ENCODE peak calls at places on chromosomes 13 and 19, in eight cellular contexts. One of them, this sample, is unnamed.

GRCh38 chr19:5014941-5015340 is 46.0 kb downstream of the KDM4B start:
- DNase-seq in left ventricle myocardium inferior: no peak
- DNase-seq in WERI-Rb-1: no peak
- DNase-seq in adrenal gland: no peak
- DNase-seq in MCF 10A: no peak
- DNase-seq in psoas muscle: no peak
- DNase-seq in endodermal cell: no peak
- DNase-seq in CD8-positive, alpha-beta T cell: no peak
- DNase-seq in this sample: no peak

GRCh38 chr19:3478409-3479176 is 1.7 kb downstream of the SMIM24 start:
- DNase-seq in CD8-positive, alpha-beta T cell: peak
- DNase-seq in WERI-Rb-1: no peak
- DNase-seq in psoas muscle: no peak
- DNase-seq in adrenal gland: no peak
- DNase-seq in left ventricle myocardium inferior: no peak
- DNase-seq in MCF 10A: no peak
- DNase-seq in endodermal cell: peak
- DNase-seq in this sample: no peak

GRCh38 chr13:105074756-105075155 is 1460.7 kb downstream of the EFNB2 start:
- DNase-seq in CD8-positive, alpha-beta T cell: no peak
- DNase-seq in adrenal gland: no peak
- DNase-seq in endodermal cell: no peak
- DNase-seq in psoas muscle: no peak
- DNase-seq in MCF 10A: no peak
- DNase-seq in WERI-Rb-1: no peak
- DNase-seq in left ventricle myocardium inferior: no peak
- DNase-seq in this sample: no peak

GRCh38 chr19:31177230-31177629 is 172.0 kb downstream of the TSHZ3 start:
- DNase-seq in adrenal gland: no peak
- DNase-seq in WERI-Rb-1: no peak
- DNase-seq in endodermal cell: no peak
- DNase-seq in psoas muscle: no peak
- DNase-seq in left ventricle myocardium inferior: no peak
- DNase-seq in MCF 10A: no peak
- DNase-seq in CD8-positive, alpha-beta T cell: no peak
- DNase-seq in this sample: no peak

GRCh38 chr13:59176775-59177174 is 987.0 kb downstream of the DIAPH3 start:
- DNase-seq in WERI-Rb-1: no peak
- DNase-seq in CD8-positive, alpha-beta T cell: no peak
- DNase-seq in psoas muscle: no peak
- DNase-seq in endodermal cell: peak
- DNase-seq in left ventricle myocardium inferior: no peak
- DNase-seq in MCF 10A: peak
- DNase-seq in adrenal gland: no peak
- DNase-seq in this sample: peak

GRCh38 chr19:8530061-8530679 is 16.2 kb upstream of the ZNF414 start:
- DNase-seq in psoas muscle: no peak
- DNase-seq in left ventricle myocardium inferior: no peak
- DNase-seq in MCF 10A: no peak
- DNase-seq in CD8-positive, alpha-beta T cell: no peak
- DNase-seq in adrenal gland: no peak
- DNase-seq in endodermal cell: no peak
- DNase-seq in WERI-Rb-1: no peak
- DNase-seq in this sample: no peak

GRCh38 chr13:113934576-113934975 is 39.3 kb downstream of the C13orf46 start:
- DNase-seq in MCF 10A: no peak
- DNase-seq in left ventricle myocardium inferior: no peak
- DNase-seq in adrenal gland: no peak
- DNase-seq in WERI-Rb-1: no peak
- DNase-seq in endodermal cell: no peak
- DNase-seq in psoas muscle: peak
- DNase-seq in CD8-positive, alpha-beta T cell: no peak
- DNase-seq in this sample: no peak

GRCh38 chr13:21517576-21517975 is 58.5 kb upstream of the ZDHHC20 start:
- DNase-seq in left ventricle myocardium inferior: no peak
- DNase-seq in endodermal cell: no peak
- DNase-seq in CD8-positive, alpha-beta T cell: no peak
- DNase-seq in psoas muscle: no peak
- DNase-seq in WERI-Rb-1: peak
- DNase-seq in adrenal gland: no peak
- DNase-seq in MCF 10A: no peak
- DNase-seq in this sample: no peak

GRCh38 chr19:44002212-44002565 is 568 bp upstream of the ZNF230 start:
- DNase-seq in left ventricle myocardium inferior: no peak
- DNase-seq in CD8-positive, alpha-beta T cell: no peak
- DNase-seq in endodermal cell: no peak
- DNase-seq in WERI-Rb-1: no peak
- DNase-seq in psoas muscle: no peak
- DNase-seq in MCF 10A: no peak
- DNase-seq in adrenal gland: no peak
- DNase-seq in this sample: no peak

GRCh38 chr19:44007473-44007872 is 4.7 kb downstream of the ZNF230 start:
- DNase-seq in CD8-positive, alpha-beta T cell: no peak
- DNase-seq in WERI-Rb-1: no peak
- DNase-seq in adrenal gland: no peak
- DNase-seq in MCF 10A: no peak
- DNase-seq in left ventricle myocardium inferior: no peak
- DNase-seq in endodermal cell: no peak
- DNase-seq in psoas muscle: no peak
- DNase-seq in this sample: no peak

GRCh38 chr19:44005968-44006367 is 3.2 kb downstream of the ZNF230 start:
- DNase-seq in CD8-positive, alpha-beta T cell: no peak
- DNase-seq in psoas muscle: no peak
- DNase-seq in endodermal cell: no peak
- DNase-seq in adrenal gland: no peak
- DNase-seq in left ventricle myocardium inferior: no peak
- DNase-seq in WERI-Rb-1: no peak
- DNase-seq in MCF 10A: peak
- DNase-seq in this sample: no peak

GRCh38 chr19:44002566-44003460 is at the start of gene ZNF230:
- DNase-seq in psoas muscle: peak
- DNase-seq in adrenal gland: peak
- DNase-seq in CD8-positive, alpha-beta T cell: peak
- DNase-seq in WERI-Rb-1: peak
- DNase-seq in left ventricle myocardium inferior: peak
- DNase-seq in MCF 10A: peak
- DNase-seq in endodermal cell: peak
- DNase-seq in this sample: peak

DNA sequence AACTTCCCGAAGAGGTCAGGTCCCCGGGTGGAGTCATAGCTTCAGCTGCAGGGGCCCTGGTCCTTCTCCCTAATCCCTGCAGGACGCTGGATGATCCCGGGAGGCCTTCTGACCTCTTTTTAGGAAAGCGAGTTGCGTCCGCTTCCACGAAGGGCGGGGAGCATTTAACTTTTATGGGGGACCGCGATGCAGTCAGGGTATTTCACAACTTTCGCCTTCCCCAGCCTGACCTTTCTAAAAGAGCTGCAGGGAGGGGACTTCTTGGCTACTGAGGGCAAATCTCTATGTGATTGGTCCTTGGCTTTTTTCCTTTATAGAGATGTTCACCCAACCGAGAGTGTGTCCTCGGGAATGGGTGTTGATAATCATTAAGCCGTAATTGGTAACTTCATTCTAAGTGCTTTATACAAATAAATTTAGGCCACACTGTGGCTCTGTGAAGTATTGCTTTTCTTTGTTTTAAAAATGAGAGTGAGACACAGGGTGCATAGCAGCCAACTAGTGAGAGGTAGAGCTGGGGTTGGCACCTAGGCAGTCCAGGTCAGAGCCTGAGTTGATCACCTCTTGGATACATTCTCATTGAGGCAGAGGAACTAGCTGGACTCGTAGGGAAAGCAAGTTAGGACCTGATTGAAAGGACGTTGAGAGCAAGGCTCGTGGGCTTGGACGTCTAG is 841 bp downstream of the ZNF230 start:
- DNase-seq in CD8-positive, alpha-beta T cell: no peak
- DNase-seq in left ventricle myocardium inferior: no peak
- DNase-seq in endodermal cell: peak
- DNase-seq in WERI-Rb-1: no peak
- DNase-seq in psoas muscle: peak
- DNase-seq in adrenal gland: peak
- DNase-seq in MCF 10A: peak
- DNase-seq in this sample: peak
- TF ChIP-seq CTCF in CD8-positive, alpha-beta T cell: no peak
- TF ChIP-seq CTCF in left ventricle myocardium inferior: no peak
- TF ChIP-seq CTCF in endodermal cell: no peak
- TF ChIP-seq CTCF in WERI-Rb-1: no peak
- TF ChIP-seq CTCF in psoas muscle: no peak
- TF ChIP-seq CTCF in adrenal gland: no peak
- TF ChIP-seq CTCF in MCF 10A: no peak
- TF ChIP-seq CTCF in this sample: no peak

DNA sequence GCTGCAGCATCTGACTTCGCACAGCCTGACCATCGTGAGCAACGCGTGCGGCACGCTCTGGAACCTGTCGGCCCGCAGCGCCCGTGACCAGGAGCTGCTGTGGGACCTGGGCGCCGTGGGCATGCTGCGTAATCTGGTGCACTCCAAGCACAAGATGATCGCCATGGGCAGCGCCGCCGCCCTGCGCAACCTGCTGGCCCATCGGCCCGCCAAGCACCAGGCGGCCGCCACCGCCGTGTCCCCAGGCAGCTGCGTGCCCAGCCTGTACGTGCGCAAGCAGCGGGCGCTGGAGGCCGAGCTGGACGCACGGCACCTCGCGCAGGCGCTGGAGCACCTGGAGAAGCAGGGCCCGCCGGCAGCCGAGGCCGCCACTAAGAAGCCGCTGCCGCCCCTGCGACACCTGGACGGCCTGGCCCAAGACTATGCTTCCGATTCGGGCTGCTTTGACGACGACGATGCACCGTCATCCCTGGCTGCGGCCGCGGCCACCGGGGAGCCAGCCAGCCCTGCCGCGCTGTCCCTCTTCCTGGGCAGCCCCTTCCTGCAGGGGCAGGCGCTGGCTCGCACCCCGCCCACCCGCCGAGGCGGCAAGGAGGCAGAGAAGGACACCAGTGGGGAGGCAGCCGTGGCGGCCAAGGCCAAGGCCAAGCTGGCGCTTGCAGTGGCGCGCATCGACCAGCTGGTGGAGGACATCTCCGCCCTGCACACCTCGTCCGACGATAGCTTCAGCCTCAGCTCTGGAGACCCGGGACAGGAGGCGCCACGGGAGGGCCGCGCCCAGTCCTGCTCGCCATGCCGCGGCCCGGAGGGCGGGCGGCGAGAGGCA is 13.6 kb downstream of the C19orf25 start:
- DNase-seq in psoas muscle: peak
- DNase-seq in WERI-Rb-1: no peak
- DNase-seq in left ventricle myocardium inferior: no peak
- DNase-seq in CD8-positive, alpha-beta T cell: no peak
- DNase-seq in endodermal cell: peak
- DNase-seq in adrenal gland: peak
- DNase-seq in MCF 10A: peak
- DNase-seq in this sample: no peak
- TF ChIP-seq CTCF in psoas muscle: peak
- TF ChIP-seq CTCF in WERI-Rb-1: peak
- TF ChIP-seq CTCF in left ventricle myocardium inferior: peak
- TF ChIP-seq CTCF in CD8-positive, alpha-beta T cell: no peak
- TF ChIP-seq CTCF in endodermal cell: peak
- TF ChIP-seq CTCF in adrenal gland: no peak
- TF ChIP-seq CTCF in MCF 10A: peak
- TF ChIP-seq CTCF in this sample: peak

DNA sequence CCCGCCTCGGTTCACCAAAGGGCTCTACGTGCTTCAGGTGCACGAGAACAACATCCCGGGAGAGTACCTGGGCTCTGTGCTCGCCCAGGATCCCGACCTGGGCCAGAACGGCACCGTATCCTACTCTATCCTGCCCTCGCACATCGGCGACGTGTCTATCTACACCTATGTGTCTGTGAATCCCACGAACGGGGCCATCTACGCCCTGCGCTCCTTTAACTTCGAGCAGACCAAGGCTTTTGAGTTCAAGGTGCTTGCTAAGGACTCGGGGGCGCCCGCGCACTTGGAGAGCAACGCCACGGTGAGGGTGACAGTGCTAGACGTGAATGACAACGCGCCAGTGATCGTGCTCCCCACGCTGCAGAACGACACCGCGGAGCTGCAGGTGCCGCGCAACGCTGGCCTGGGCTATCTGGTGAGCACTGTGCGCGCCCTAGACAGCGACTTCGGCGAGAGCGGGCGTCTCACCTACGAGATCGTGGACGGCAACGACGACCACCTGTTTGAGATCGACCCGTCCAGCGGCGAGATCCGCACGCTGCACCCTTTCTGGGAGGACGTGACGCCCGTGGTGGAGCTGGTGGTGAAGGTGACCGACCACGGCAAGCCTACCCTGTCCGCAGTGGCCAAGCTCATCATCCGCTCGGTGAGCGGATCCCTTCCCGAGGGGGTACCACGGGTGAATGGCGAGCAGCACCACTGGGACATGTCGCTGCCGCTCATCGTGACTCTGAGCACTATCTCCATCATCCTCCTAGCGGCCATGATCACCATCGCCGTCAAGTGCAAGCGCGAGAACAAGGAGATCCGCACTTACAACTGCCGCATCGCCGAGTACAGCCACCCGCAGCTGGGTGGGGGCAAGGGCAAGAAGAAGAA is 2.6 kb downstream of the PCDH17 start:
- DNase-seq in WERI-Rb-1: no peak
- DNase-seq in psoas muscle: no peak
- DNase-seq in left ventricle myocardium inferior: no peak
- DNase-seq in adrenal gland: no peak
- DNase-seq in MCF 10A: no peak
- DNase-seq in endodermal cell: peak
- DNase-seq in CD8-positive, alpha-beta T cell: no peak
- DNase-seq in this sample: no peak
- TF ChIP-seq CTCF in WERI-Rb-1: no peak
- TF ChIP-seq CTCF in psoas muscle: no peak
- TF ChIP-seq CTCF in left ventricle myocardium inferior: peak
- TF ChIP-seq CTCF in adrenal gland: no peak
- TF ChIP-seq CTCF in MCF 10A: no peak
- TF ChIP-seq CTCF in endodermal cell: peak
- TF ChIP-seq CTCF in CD8-positive, alpha-beta T cell: no peak
- TF ChIP-seq CTCF in this sample: no peak

GRCh38 chr19:28234637-28235036 is 978.3 kb downstream of the UQCRFS1 start:
- DNase-seq in adrenal gland: no peak
- DNase-seq in CD8-positive, alpha-beta T cell: no peak
- DNase-seq in psoas muscle: no peak
- DNase-seq in MCF 10A: no peak
- DNase-seq in WERI-Rb-1: no peak
- DNase-seq in left ventricle myocardium inferior: no peak
- DNase-seq in endodermal cell: peak
- DNase-seq in this sample: no peak

GRCh38 chr19:28244966-28245365 is 968.0 kb downstream of the UQCRFS1 start:
- DNase-seq in endodermal cell: no peak
- DNase-seq in left ventricle myocardium inferior: no peak
- DNase-seq in CD8-positive, alpha-beta T cell: no peak
- DNase-seq in adrenal gland: no peak
- DNase-seq in WERI-Rb-1: no peak
- DNase-seq in MCF 10A: no peak
- DNase-seq in psoas muscle: no peak
- DNase-seq in this sample: no peak

GRCh38 chr19:28242317-28242927 is 970.5 kb downstream of the UQCRFS1 start:
- DNase-seq in endodermal cell: peak
- DNase-seq in left ventricle myocardium inferior: no peak
- DNase-seq in WERI-Rb-1: peak
- DNase-seq in adrenal gland: no peak
- DNase-seq in CD8-positive, alpha-beta T cell: peak
- DNase-seq in MCF 10A: peak
- DNase-seq in psoas muscle: no peak
- DNase-seq in this sample: peak

GRCh38 chr19:28235606-28236125 is 977.3 kb downstream of the UQCRFS1 start:
- DNase-seq in CD8-positive, alpha-beta T cell: no peak
- DNase-seq in adrenal gland: no peak
- DNase-seq in endodermal cell: no peak
- DNase-seq in left ventricle myocardium inferior: no peak
- DNase-seq in MCF 10A: no peak
- DNase-seq in psoas muscle: no peak
- DNase-seq in WERI-Rb-1: no peak
- DNase-seq in this sample: no peak

GRCh38 chr19:28239270-28239669 is 973.7 kb downstream of the UQCRFS1 start:
- DNase-seq in endodermal cell: peak
- DNase-seq in MCF 10A: no peak
- DNase-seq in left ventricle myocardium inferior: no peak
- DNase-seq in CD8-positive, alpha-beta T cell: no peak
- DNase-seq in psoas muscle: no peak
- DNase-seq in adrenal gland: no peak
- DNase-seq in WERI-Rb-1: peak
- DNase-seq in this sample: no peak
- TF ChIP-seq CTCF in endodermal cell: peak
- TF ChIP-seq CTCF in MCF 10A: no peak
- TF ChIP-seq CTCF in left ventricle myocardium inferior: no peak
- TF ChIP-seq CTCF in CD8-positive, alpha-beta T cell: no peak
- TF ChIP-seq CTCF in psoas muscle: no peak
- TF ChIP-seq CTCF in adrenal gland: no peak
- TF ChIP-seq CTCF in WERI-Rb-1: peak
- TF ChIP-seq CTCF in this sample: no peak